ENCODE peak calls at places on chromosomes 11 and 22, in five cellular contexts. X, B, Z, W and J are unnamed samples.
A peak's percentile ranks its signal among the peaks of the same experiment; 100 is the strongest.

GRCh38 chr11:80593981-80594380 is 1153.2 kb upstream of the TENM4 start:
- DNase-seq in X (peak; percentile 7), B (no peak), Z (no peak), W (no peak), J (no peak)

GRCh38 chr11:134244593-134244992 is 8.6 kb downstream of the THYN1 start:
- DNase-seq in X (peak; percentile 30), B (peak; percentile 69), Z (no peak), W (peak; percentile 17), J (no peak)

GRCh38 chr22:17855891-17856290 is 81.6 kb upstream of the BID start:
- DNase-seq in X (no peak), B (no peak), Z (no peak), W (no peak), J (no peak)

GRCh38 chr11:107707128-107707760 is 4.6 kb downstream of the SLN start:
- DNase-seq in X (no peak), B (no peak), Z (no peak), W (no peak), J (no peak)

GRCh38 chr11:4181780-4182721 is 87.5 kb downstream of the RRM1 start:
- DNase-seq in X (peak; percentile 78), B (no peak), Z (no peak), W (peak; percentile 69), J (no peak)

GRCh38 chr11:69892237-69892985 is 73.2 kb upstream of the FGF3 start:
- DNase-seq in X (peak; percentile 37), B (no peak), Z (no peak), W (peak; percentile 71), J (no peak)

GRCh38 chr11:47766363-47767227 is 546 bp downstream of the FNBP4 start:
- DNase-seq in X (peak; percentile 68), B (peak; percentile 86), Z (peak; percentile 61), W (peak; percentile 59), J (peak; percentile 55)

GRCh38 chr11:84291996-84292395 is 1005.8 kb upstream of the CCDC90B start:
- DNase-seq in X (no peak), B (no peak), Z (no peak), W (no peak), J (no peak)

GRCh38 chr11:44517541-44517940 is 47.9 kb upstream of the CD82 start:
- DNase-seq in X (no peak), B (no peak), Z (no peak), W (no peak), J (no peak)

GRCh38 chr11:130068986-130069683 is 559 bp upstream of the APLP2 start:
- DNase-seq in X (peak; percentile 61), B (peak; percentile 89), Z (peak; percentile 39), W (no peak), J (no peak)

GRCh38 chr11:36153581-36153980 is 135.6 kb downstream of the COMMD9 start:
- DNase-seq in X (no peak), B (no peak), Z (no peak), W (no peak), J (no peak)

GRCh38 chr11:6572215-6572614 is 31.2 kb downstream of the RRP8 start:
- DNase-seq in X (no peak), B (no peak), Z (no peak), W (no peak), J (no peak)

GRCh38 chr11:88039512-88040496 is 135.4 kb downstream of the RAB38 start:
- DNase-seq in X (no peak), B (no peak), Z (no peak), W (no peak), J (no peak)

GRCh38 chr22:32991353-32992115 is 66.6 kb downstream of the SYN3 start:
- DNase-seq in X (no peak), B (peak; percentile 88), Z (no peak), W (no peak), J (no peak)

DNA sequence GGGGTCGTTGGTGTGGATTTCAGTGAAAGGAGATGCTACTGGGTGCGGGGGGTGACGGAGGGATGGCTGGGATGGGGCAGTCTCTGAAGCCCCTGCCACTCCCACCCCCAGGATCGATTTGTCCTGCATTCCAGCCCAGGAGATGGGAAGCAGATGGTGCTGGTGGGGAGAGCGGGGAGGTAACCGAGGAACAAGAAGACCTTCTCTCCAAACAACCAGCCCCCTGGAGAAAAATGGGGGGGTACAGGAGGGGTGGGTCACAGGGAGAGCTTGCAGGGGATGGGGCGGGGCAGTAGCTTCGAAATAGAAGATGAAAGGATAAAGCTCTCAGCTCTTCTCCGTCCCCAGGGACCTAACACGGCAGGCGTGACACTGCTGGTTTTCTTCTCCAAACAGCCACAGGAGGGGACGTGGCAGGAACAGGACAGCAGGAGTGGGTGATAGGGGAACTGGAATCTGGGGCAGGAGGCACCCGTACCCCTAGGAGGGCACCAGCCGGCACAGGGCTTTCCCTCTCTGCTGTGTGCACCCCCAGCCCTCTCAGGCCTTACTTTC is 68.8 kb downstream of the NECTIN1 start:
- DNase-seq in X (no peak), B (no peak), Z (no peak), W (no peak), J (no peak)
- H3K9me3 ChIP-seq in X (no peaks in the 10 kb centered on the region), B (no peaks in the 10 kb centered on the region), Z (no peaks in the 10 kb centered on the region), W (no peaks in the 10 kb centered on the region), J (no peaks in the 10 kb centered on the region)

GRCh38 chr11:1359556-1359955 is 30.2 kb upstream of the BRSK2 start:
- DNase-seq in X (no peak), B (no peak), Z (no peak), W (no peak), J (no peak)

GRCh38 chr11:1360181-1360834 is 29.4 kb upstream of the BRSK2 start:
- DNase-seq in X (no peak), B (no peak), Z (no peak), W (no peak), J (no peak)

GRCh38 chr11:1358286-1358685 is 31.4 kb upstream of the BRSK2 start:
- DNase-seq in X (no peak), B (no peak), Z (no peak), W (no peak), J (no peak)

GRCh38 chr11:1360835-1361357 is 28.8 kb upstream of the BRSK2 start:
- DNase-seq in X (no peak), B (no peak), Z (no peak), W (no peak), J (no peak)

GRCh38 chr11:1361882-1362281 is 27.9 kb upstream of the BRSK2 start:
- DNase-seq in X (no peak), B (no peak), Z (no peak), W (no peak), J (no peak)
- H3K9me3 ChIP-seq in X (peaks cover 14% of the 10 kb centered on the region), B (peaks cover 11% of the 10 kb centered on the region), Z (no peaks in the 10 kb centered on the region), W (no peaks in the 10 kb centered on the region), J (no peaks in the 10 kb centered on the region)

GRCh38 chr22:26835929-26836528 is 178.6 kb downstream of the MIAT start:
- DNase-seq in X (peak; percentile 51), B (no peak), Z (no peak), W (peak; percentile 17), J (no peak)

GRCh38 chr22:26837784-26838520 is 180.6 kb downstream of the MIAT start:
- DNase-seq in X (no peak), B (peak; percentile 6), Z (no peak), W (no peak), J (no peak)

GRCh38 chr22:26835023-26835422 is 177.6 kb downstream of the MIAT start:
- DNase-seq in X (no peak), B (no peak), Z (no peak), W (no peak), J (no peak)
- H3K9me3 ChIP-seq in X (no peaks in the 10 kb centered on the region), B (no peaks in the 10 kb centered on the region), Z (no peaks in the 10 kb centered on the region), W (no peaks in the 10 kb centered on the region), J (no peaks in the 10 kb centered on the region)

GRCh38 chr11:132607575-132607974 is 924.7 kb downstream of the OPCML start:
- DNase-seq in X (no peak), B (no peak), Z (no peak), W (no peak), J (no peak)
- H3K9me3 ChIP-seq in X (no peaks in the 10 kb centered on the region), B (no peaks in the 10 kb centered on the region), Z (no peaks in the 10 kb centered on the region), W (no peaks in the 10 kb centered on the region), J (no peaks in the 10 kb centered on the region)

GRCh38 chr22:47788461-47788860 is 1026.0 kb downstream of the TBC1D22A start:
- DNase-seq in X (no peak), B (no peak), Z (no peak), W (no peak), J (no peak)
- H3K9me3 ChIP-seq in X (peaks cover 2% of the 10 kb centered on the region), B (no peaks in the 10 kb centered on the region), Z (no peaks in the 10 kb centered on the region), W (no peaks in the 10 kb centered on the region), J (no peaks in the 10 kb centered on the region)

GRCh38 chr11:59247535-59248227 is 35.0 kb upstream of the MPEG1 start:
- DNase-seq in X (peak; percentile 27), B (no peak), Z (no peak), W (no peak), J (no peak)
- H3K9me3 ChIP-seq in X (no peaks in the 10 kb centered on the region), B (no peaks in the 10 kb centered on the region), Z (no peaks in the 10 kb centered on the region), W (no peaks in the 10 kb centered on the region), J (no peaks in the 10 kb centered on the region)

GRCh38 chr22:47457509-47458300 is 695.3 kb downstream of the TBC1D22A start:
- DNase-seq in X (no peak), B (no peak), Z (no peak), W (no peak), J (no peak)
- H3K9me3 ChIP-seq in X (peaks cover 2% of the 10 kb centered on the region), B (peaks cover 5% of the 10 kb centered on the region), Z (no peaks in the 10 kb centered on the region), W (no peaks in the 10 kb centered on the region), J (no peaks in the 10 kb centered on the region)

GRCh38 chr22:47891609-47892008 is 1129.2 kb downstream of the TBC1D22A start:
- DNase-seq in X (no peak), B (no peak), Z (no peak), W (no peak), J (no peak)

GRCh38 chr22:47883757-47884156 is 1121.3 kb downstream of the TBC1D22A start:
- DNase-seq in X (no peak), B (no peak), Z (no peak), W (no peak), J (no peak)

GRCh38 chr22:47884775-47885174 is 1122.3 kb downstream of the TBC1D22A start:
- DNase-seq in X (no peak), B (no peak), Z (no peak), W (no peak), J (no peak)

GRCh38 chr22:47884200-47884599 is 1121.8 kb downstream of the TBC1D22A start:
- DNase-seq in X (peak; percentile 52), B (no peak), Z (no peak), W (no peak), J (no peak)

DNA sequence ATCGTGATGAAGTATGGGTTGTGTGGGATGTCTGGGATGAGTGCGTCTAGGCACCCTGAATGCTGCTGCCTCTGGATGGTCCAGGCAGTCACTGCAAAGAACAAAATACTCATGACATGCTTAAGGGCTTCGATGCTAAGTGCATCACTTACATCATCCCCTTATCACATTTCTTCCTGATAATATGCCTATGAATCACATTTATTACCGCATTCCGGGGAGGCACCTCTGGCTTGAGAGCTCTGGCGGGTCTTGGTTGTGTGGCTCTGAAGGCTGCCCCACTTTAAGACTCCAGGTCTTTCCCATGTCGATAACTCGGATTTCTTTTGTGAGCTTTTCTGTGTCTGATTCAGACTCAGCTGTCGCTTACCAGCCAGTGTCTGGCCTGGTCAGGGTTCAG is 1126.4 kb downstream of the TBC1D22A start:
- DNase-seq in X (no peak), B (no peak), Z (no peak), W (no peak), J (no peak)
- H3K9me3 ChIP-seq in X (no peaks in the 10 kb centered on the region), B (no peaks in the 10 kb centered on the region), Z (no peaks in the 10 kb centered on the region), W (no peaks in the 10 kb centered on the region), J (no peaks in the 10 kb centered on the region)

DNA sequence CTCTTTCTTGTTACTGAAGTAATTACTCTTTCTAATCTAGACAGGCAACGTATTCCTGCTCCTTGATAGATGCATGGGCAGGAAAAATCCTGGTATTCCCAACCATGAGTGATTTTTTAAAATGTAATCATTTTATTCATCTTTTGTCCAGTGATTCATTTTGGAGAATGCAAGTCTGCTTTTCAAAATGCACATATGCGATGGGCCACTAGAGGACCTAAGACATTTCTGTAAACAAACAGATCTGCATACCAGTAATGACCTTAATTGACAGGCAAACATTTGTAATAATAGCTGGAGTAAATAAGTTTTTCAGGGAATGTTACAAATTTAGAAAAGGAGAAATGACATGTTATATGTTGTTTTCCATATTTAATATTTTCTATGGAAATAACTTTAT is 1167.6 kb downstream of the JRKL start:
- DNase-seq in X (no peak), B (no peak), Z (no peak), W (no peak), J (no peak)
- H3K9me3 ChIP-seq in X (no peaks in the 10 kb centered on the region), B (no peaks in the 10 kb centered on the region), Z (no peaks in the 10 kb centered on the region), W (no peaks in the 10 kb centered on the region), J (no peaks in the 10 kb centered on the region)